ENCODE peak calls at places on chromosomes 12 and 14, in four cellular contexts. G is transverse colon, P is SJSA1, U is heart left ventricle. T is an unnamed sample.

GRCh38 chr14:24279301-24280186 is 8.1 kb upstream of the RABGGTA start:
- DNase-seq in G (no peak), P (no peak), U (peak), T (no peak)

GRCh38 chr12:47818382-47818700 is 1.4 kb downstream of the HDAC7 start:
- DNase-seq in G (peak), P (no peak), U (no peak), T (no peak)

GRCh38 chr14:34965912-34966311 is 16.9 kb upstream of the SRP54 start:
- DNase-seq in G (no peak), P (no peak), U (no peak), T (no peak)

GRCh38 chr12:8057839-8058238 is 8.3 kb downstream of the C3AR1 start:
- DNase-seq in G (no peak), P (no peak), U (no peak), T (no peak)

GRCh38 chr12:102009796-102010195 is 52.0 kb downstream of the WASHC3 start:
- DNase-seq in G (no peak), P (no peak), U (no peak), T (no peak)

GRCh38 chr12:6093764-6094163 is 30.7 kb downstream of the VWF start:
- DNase-seq in G (no peak), P (no peak), U (no peak), T (no peak)

GRCh38 chr12:91885851-91886250 is 259.8 kb downstream of the BTG1 start:
- DNase-seq in G (no peak), P (no peak), U (no peak), T (no peak)

GRCh38 chr14:101478796-101479410 is 82.4 kb upstream of the DIO3 start:
- DNase-seq in G (no peak), P (peak), U (no peak), T (no peak)

GRCh38 chr14:103858063-103858820 is 10.9 kb upstream of the PPP1R13B start:
- DNase-seq in G (no peak), P (no peak), U (no peak), T (no peak)

GRCh38 chr14:93034671-93034994 is 81.1 kb downstream of the ITPK1 start:
- DNase-seq in G (no peak), P (no peak), U (no peak), T (no peak)

GRCh38 chr12:132023658-132024057 is 73.9 kb downstream of the EP400 start:
- DNase-seq in G (no peak), P (no peak), U (peak), T (no peak)

GRCh38 chr12:132021965-132022364 is 72.2 kb downstream of the EP400 start:
- DNase-seq in G (no peak), P (no peak), U (no peak), T (no peak)

GRCh38 chr12:132019891-132020290 is 70.1 kb downstream of the EP400 start:
- DNase-seq in G (no peak), P (no peak), U (no peak), T (no peak)

GRCh38 chr12:132020292-132020691 is 70.5 kb downstream of the EP400 start:
- DNase-seq in G (no peak), P (no peak), U (no peak), T (no peak)

DNA sequence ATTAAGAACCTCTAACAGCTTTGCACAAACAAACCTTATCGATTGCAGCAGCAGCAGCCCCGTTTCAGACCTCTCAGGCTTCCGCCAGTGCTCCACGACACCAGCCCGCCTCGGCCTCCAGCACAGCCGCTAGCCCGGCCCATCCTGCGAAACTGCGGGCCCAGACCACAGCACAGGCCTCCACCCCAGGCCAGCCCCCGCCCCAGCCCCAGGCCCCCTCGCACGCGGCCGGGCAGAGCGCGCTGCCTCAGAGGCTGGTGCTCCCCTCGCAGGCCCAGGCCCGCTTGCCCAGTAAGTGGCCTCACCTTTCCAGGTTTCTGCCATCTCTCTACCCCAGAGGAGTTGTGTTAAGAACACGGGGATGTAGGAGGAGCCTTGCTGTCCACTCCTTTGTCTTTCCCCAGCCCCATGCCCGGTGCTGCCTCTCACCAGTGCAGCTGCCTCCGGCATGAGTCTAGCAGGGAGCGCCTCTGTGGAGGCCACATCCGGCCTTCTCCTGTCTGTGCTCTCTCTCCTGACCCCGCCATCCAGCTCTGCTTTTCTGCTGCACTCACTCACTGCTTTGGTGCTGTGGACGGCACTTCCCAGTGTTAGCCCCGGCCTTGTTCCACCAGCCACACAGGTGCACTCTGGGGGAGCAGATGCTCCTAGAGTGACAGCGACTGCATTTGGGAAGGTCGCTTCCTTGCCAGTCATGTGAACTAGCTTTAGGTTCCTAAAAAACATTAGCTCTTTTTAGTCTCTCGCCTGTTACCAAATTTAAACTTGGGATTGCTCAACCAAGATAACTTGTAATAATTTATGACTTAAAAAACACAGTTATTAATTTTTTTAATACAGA is 71.5 kb downstream of the EP400 start:
- DNase-seq in G (no peak), P (no peak), U (no peak), T (no peak)
- H3K4me3 ChIP-seq in G (no peak), P (no peak), U (no peak), T (no peak)

GRCh38 chr12:110079477-110080400 is 31.4 kb upstream of the C12orf76 start:
- DNase-seq in G (peak), P (peak), U (peak), T (no peak)
- H3K4me3 ChIP-seq in G (no peak), P (no peak), U (no peak), T (no peak)

GRCh38 chr14:61706096-61706690 is 10.9 kb downstream of the HIF1A start:
- DNase-seq in G (no peak), P (no peak), U (no peak), T (no peak)
- H3K4me3 ChIP-seq in G (no peak), P (no peak), U (no peak), T (no peak)

DNA sequence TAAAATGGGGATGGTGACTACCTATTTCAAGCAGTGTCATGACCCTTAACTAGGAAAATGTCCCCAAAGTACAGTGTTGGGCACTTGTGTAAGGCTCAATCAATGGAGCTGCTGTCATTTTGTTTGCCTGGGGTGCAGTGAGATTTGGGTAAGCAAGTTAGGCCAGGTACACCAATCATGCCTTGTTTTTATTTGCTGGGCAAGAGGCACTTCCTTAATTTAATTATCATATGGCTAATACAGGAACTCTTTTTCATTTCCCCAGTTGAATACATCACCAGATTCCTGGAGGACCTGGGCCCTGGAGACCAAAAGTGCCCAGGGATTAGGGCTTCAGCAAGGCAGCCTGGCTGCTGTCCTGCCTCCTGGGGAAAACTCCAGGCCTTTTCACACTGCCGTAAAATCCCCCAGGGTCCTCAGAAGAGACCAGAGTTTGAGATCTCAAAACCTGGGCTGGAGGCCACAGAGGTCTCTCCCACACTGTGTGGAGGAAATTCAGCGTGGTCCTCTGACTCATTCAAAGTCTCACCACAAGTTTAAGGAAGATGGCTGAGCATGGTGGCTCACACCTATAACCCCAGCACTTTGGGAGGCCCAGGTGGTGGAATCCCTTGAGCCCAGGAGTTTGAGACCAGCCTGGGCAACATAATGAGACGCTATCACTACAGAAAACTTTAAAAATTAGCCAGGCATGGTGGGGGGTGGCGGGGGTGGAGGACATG is 28.4 kb upstream of the FOXN3 start:
- DNase-seq in G (no peak), P (no peak), U (no peak), T (no peak)
- H3K4me3 ChIP-seq in G (no peak), P (no peak), U (no peak), T (no peak)

T was measured in pancreas.